ENCODE peak calls at places on chromosomes 4 and X, in nine cellular contexts. E, C, T, A, M, J, U, Q and X are unnamed samples.

GRCh38 chr4:170990989-170991589 is 822.1 kb upstream of the GALNTL6 start:
- DNase-seq in T (no peak), Q (peak), M (peak), U (no peak), A (peak), J (no peak), C (peak), E (no peak), X (no peak)

GRCh38 chr4:104901438-104901837 is 245.2 kb upstream of the TET2 start:
- DNase-seq in C (no peak), E (no peak), M (no peak), T (no peak), A (peak), U (no peak), J (no peak), Q (no peak), X (no peak)

GRCh38 chr4:182716207-182716606 is 201.0 kb downstream of the DCTD start:
- DNase-seq in C (no peak), E (no peak), M (no peak), U (no peak), T (no peak), J (no peak), Q (no peak), A (no peak), X (no peak)

GRCh38 chrX:154121961-154122360 is 22.1 kb upstream of the OPN1LW start:
- DNase-seq in M (no peak), C (no peak), U (no peak), J (no peak), T (no peak), Q (no peak), A (no peak), E (no peak), X (no peak)

GRCh38 chr4:189302719-189303118 is 638.0 kb upstream of the FRG1 start:
- DNase-seq in C (no peak), T (no peak), J (no peak), A (no peak), Q (no peak), M (no peak), U (no peak), E (no peak), X (no peak)

GRCh38 chr4:177444911-177445736 is 2.9 kb upstream of the AGA start:
- DNase-seq in T (no peak), J (no peak), Q (no peak), C (no peak), E (no peak), U (no peak), A (no peak), M (no peak), X (no peak)

GRCh38 chr4:48490012-48490679 is at the start of gene ZAR1:
- DNase-seq in Q (no peak), M (no peak), A (no peak), J (no peak), U (no peak), C (no peak), T (peak), E (no peak), X (no peak)

GRCh38 chrX:47321386-47321785 is 49.0 kb upstream of the ZNF157 start:
- DNase-seq in M (no peak), C (no peak), T (no peak), U (no peak), Q (no peak), J (no peak), E (no peak), A (no peak), X (peak)

GRCh38 chr4:15656038-15656470 is 897 bp upstream of the FBXL5 start:
- DNase-seq in J (no peak), U (no peak), T (no peak), A (no peak), E (no peak), M (no peak), C (no peak), Q (no peak), X (no peak)

GRCh38 chr4:74314944-74315343 is 6.7 kb downstream of the EPGN start:
- DNase-seq in C (no peak), E (no peak), T (no peak), U (no peak), M (no peak), J (no peak), A (no peak), Q (no peak), X (no peak)

GRCh38 chr4:8595237-8596087 is 2.9 kb downstream of the CPZ start:
- DNase-seq in T (no peak), M (no peak), A (no peak), Q (no peak), U (no peak), E (no peak), J (no peak), C (no peak), X (no peak)

GRCh38 chr4:110275871-110276270 is 77.5 kb upstream of the ELOVL6 start:
- DNase-seq in T (no peak), C (no peak), J (no peak), E (no peak), Q (no peak), A (no peak), U (no peak), M (no peak), X (no peak)

GRCh38 chrX:9205599-9206223 is 171.8 kb upstream of the FAM9B start:
- DNase-seq in J (no peak), T (no peak), A (no peak), Q (no peak), M (no peak), U (no peak), E (no peak), C (no peak), X (no peak)

GRCh38 chrX:130482871-130483270 is 81.1 kb downstream of the RBMX2 start:
- DNase-seq in T (no peak), J (no peak), E (no peak), M (no peak), Q (no peak), C (no peak), A (no peak), U (no peak), X (no peak)

GRCh38 chrX:36019164-36019563 is 99.6 kb downstream of the CFAP47 start:
- DNase-seq in T (no peak), E (no peak), C (no peak), Q (no peak), A (no peak), J (no peak), U (no peak), M (no peak), X (no peak)

GRCh38 chr4:93648258-93648657 is 180.3 kb upstream of the ATOH1 start:
- DNase-seq in T (no peak), C (no peak), M (no peak), U (no peak), Q (no peak), A (no peak), J (no peak), E (no peak), X (no peak)

GRCh38 chr4:24181005-24181404 is 291.2 kb upstream of the PPARGC1A start:
- DNase-seq in Q (no peak), U (no peak), E (no peak), C (no peak), M (no peak), T (no peak), J (no peak), A (no peak), X (no peak)

GRCh38 chrX:18278448-18278847 is 57.8 kb upstream of the BEND2 start:
- DNase-seq in U (no peak), E (no peak), Q (no peak), A (no peak), T (no peak), J (no peak), M (no peak), C (no peak), X (no peak)

GRCh38 chrX:2397648-2398340 is 103.0 kb downstream of the DHRSX start:
- DNase-seq in C (no peak), T (no peak), E (no peak), A (no peak), U (no peak), Q (peak), M (no peak), J (no peak), X (peak)

GRCh38 chr4:30068234-30068633 is 651.9 kb upstream of the PCDH7 start:
- DNase-seq in Q (no peak), E (no peak), A (no peak), C (peak), J (no peak), M (no peak), T (no peak), U (no peak), X (no peak)

GRCh38 chrX:118356154-118356701 is 10.3 kb downstream of the WDR44 start:
- DNase-seq in T (no peak), U (no peak), M (no peak), A (no peak), E (no peak), J (no peak), Q (no peak), C (no peak), X (peak)

GRCh38 chr4:148065069-148065468 is 333.2 kb downstream of the ARHGAP10 start:
- DNase-seq in M (no peak), Q (no peak), T (no peak), A (no peak), E (no peak), U (no peak), C (no peak), J (no peak), X (no peak)

GRCh38 chr4:146072381-146072780 is 103.1 kb upstream of the LSM6 start:
- DNase-seq in J (no peak), C (no peak), Q (no peak), T (no peak), E (no peak), U (no peak), M (no peak), A (no peak), X (no peak)

GRCh38 chrX:22039541-22039940 is 7.4 kb downstream of the PHEX start:
- DNase-seq in U (no peak), E (no peak), J (no peak), A (no peak), C (no peak), T (no peak), M (no peak), Q (no peak), X (no peak)

GRCh38 chr4:183834252-183834651 is 70.9 kb upstream of the STOX2 start:
- DNase-seq in T (no peak), M (no peak), A (no peak), C (no peak), J (no peak), E (no peak), U (no peak), Q (no peak), X (no peak)

GRCh38 chr4:76984788-76985211 is 35.2 kb downstream of the SEPTIN11 start:
- DNase-seq in Q (no peak), J (no peak), U (no peak), E (peak), M (no peak), C (no peak), T (no peak), A (no peak), X (peak)

GRCh38 chr4:173333658-173334084 is 487 bp downstream of the HMGB2 start:
- DNase-seq in C (peak), U (no peak), Q (peak), E (no peak), A (no peak), M (peak), J (no peak), T (no peak), X (peak)

GRCh38 chr4:24382381-24382780 is 202.0 kb downstream of the DHX15 start:
- DNase-seq in M (no peak), T (no peak), U (peak), A (no peak), J (no peak), Q (no peak), C (no peak), E (no peak), X (no peak)

GRCh38 chr4:12943069-12943468 is 541.1 kb downstream of the RAB28 start:
- DNase-seq in J (no peak), Q (no peak), U (no peak), M (no peak), E (no peak), T (no peak), A (no peak), C (no peak), X (no peak)

GRCh38 chr4:24974252-24974580 is 56.5 kb downstream of the LGI2 start:
- DNase-seq in C (no peak), U (no peak), M (no peak), J (no peak), E (no peak), Q (no peak), T (no peak), A (no peak), X (no peak)

GRCh38 chrX:112643721-112644120 is 36.0 kb downstream of the LHFPL1 start:
- DNase-seq in J (no peak), T (no peak), C (no peak), E (no peak), U (no peak), A (no peak), M (peak), Q (no peak), X (no peak)

GRCh38 chrX:35919536-35920309 is at the start of gene CFAP47:
- DNase-seq in E (no peak), J (no peak), T (no peak), M (peak), Q (no peak), A (no peak), U (no peak), C (peak), X (no peak)

GRCh38 chr4:185127021-185127925 is 15.8 kb upstream of the SLC25A4 start:
- DNase-seq in M (no peak), J (no peak), U (no peak), Q (no peak), A (no peak), T (peak), E (no peak), C (no peak), X (peak)

GRCh38 chr4:100823066-100823992 is 305.5 kb upstream of the EMCN start:
- DNase-seq in J (no peak), T (no peak), C (no peak), M (peak), Q (no peak), U (peak), A (no peak), E (no peak), X (no peak)

GRCh38 chrX:133966199-133966598 is 19.2 kb downstream of the GPC3 start:
- DNase-seq in Q (no peak), E (no peak), M (no peak), A (no peak), J (no peak), C (no peak), T (no peak), U (no peak), X (no peak)

GRCh38 chrX:112874140-112874539 is 33.5 kb upstream of the AMOT start:
- DNase-seq in T (no peak), E (no peak), C (no peak), U (no peak), A (peak), Q (peak), J (no peak), M (no peak), X (peak)

GRCh38 chr4:36244257-36245084 is at the start of gene ARAP2:
- DNase-seq in T (peak), U (no peak), A (no peak), Q (peak), J (peak), M (peak), E (no peak), C (peak), X (no peak)

GRCh38 chr4:71261633-71262121 is 77.1 kb upstream of the SLC4A4 start:
- DNase-seq in U (no peak), E (no peak), J (no peak), A (no peak), T (no peak), C (no peak), Q (no peak), M (peak), X (no peak)

GRCh38 chr4:1642196-1642951 is 41.7 kb downstream of the FAM53A start:
- DNase-seq in C (no peak), M (no peak), A (no peak), T (no peak), Q (no peak), J (no peak), E (no peak), U (no peak), X (no peak)

GRCh38 chr4:128653514-128654420 is 155.7 kb upstream of the JADE1 start:
- DNase-seq in J (no peak), E (no peak), M (no peak), U (no peak), A (peak), Q (no peak), C (no peak), T (no peak), X (no peak)